ENCODE peak calls at places on chromosomes 5 and 9, in eight cellular contexts. Z is A549, R is cardiac fibroblast, S is GM12878, T is BJ, M is mucosa of descending colon, A is GM13976, X is HFFc6. P is an unnamed sample.

GRCh38 chr5:137032929-137033328 is 466.2 kb downstream of the SPOCK1 start:
- DNase-seq in A (no peak), R (peak; percentile 41), S (no peak), M (no peak), X (no peak), Z (no peak), T (no peak), P (no peak)

GRCh38 chr5:5246736-5247135 is 106.6 kb downstream of the ADAMTS16 start:
- DNase-seq in Z (no peak), M (no peak), T (no peak), X (no peak), S (no peak), A (no peak), R (no peak), P (no peak)

GRCh38 chr9:31390352-31391025 is 994.0 kb upstream of the ACO1 start:
- DNase-seq in A (no peak), R (no peak), X (no peak), S (no peak), Z (no peak), M (no peak), T (no peak), P (no peak)

GRCh38 chr9:14361074-14361473 is 47.1 kb upstream of the NFIB start:
- DNase-seq in X (no peak), T (no peak), A (no peak), R (no peak), M (no peak), Z (no peak), S (no peak), P (no peak)

GRCh38 chr5:107370569-107370968 is 300.2 kb downstream of the EFNA5 start:
- DNase-seq in R (no peak), S (no peak), X (no peak), M (no peak), Z (no peak), A (no peak), T (no peak), P (no peak)

GRCh38 chr9:8432224-8432623 is 632.6 kb upstream of the DMAC1 start:
- DNase-seq in Z (no peak), R (no peak), M (no peak), A (no peak), X (no peak), S (no peak), T (no peak), P (no peak)

GRCh38 chr5:150771034-150771795 is 7.3 kb upstream of the SMIM3 start:
- DNase-seq in Z (no peak), R (no peak), A (no peak), S (no peak), X (no peak), M (no peak), T (no peak), P (no peak)

GRCh38 chr5:165928971-165929370 is 2362.5 kb upstream of the WWC1 start:
- DNase-seq in X (no peak), Z (no peak), A (no peak), M (no peak), T (no peak), R (no peak), S (no peak), P (no peak)

GRCh38 chr5:102663771-102664530 is 91.2 kb upstream of the PAM start:
- DNase-seq in T (no peak), A (no peak), R (no peak), M (no peak), X (peak; percentile 37), Z (no peak), S (no peak), P (no peak)

GRCh38 chr5:173764321-173765029 is 123.7 kb upstream of the CPEB4 start:
- DNase-seq in S (no peak), T (peak; percentile 71), R (peak; percentile 95), A (no peak), Z (peak; percentile 95), X (peak; percentile 95), M (peak; percentile 52), P (no peak)

GRCh38 chr9:135083241-135083810 is 4.1 kb upstream of the OLFM1 start:
- DNase-seq in M (no peak), Z (no peak), S (no peak), X (no peak), T (no peak), R (no peak), A (no peak), P (no peak)

GRCh38 chr9:91379461-91379860 is 17.7 kb upstream of the AUH start:
- DNase-seq in A (no peak), M (no peak), Z (no peak), X (no peak), S (no peak), R (peak; percentile 50), T (no peak), P (no peak)

GRCh38 chr5:146130440-146131045 is 25.2 kb upstream of the PLAC8L1 start:
- DNase-seq in Z (peak; percentile 23), R (peak; percentile 64), M (no peak), S (no peak), T (no peak), A (no peak), X (peak; percentile 31), P (no peak)

GRCh38 chr5:102911973-102912372 is 156.9 kb downstream of the PAM start:
- DNase-seq in R (peak; percentile 70), M (no peak), A (no peak), Z (peak; percentile 4), T (peak; percentile 19), S (no peak), X (peak; percentile 70), P (no peak)

GRCh38 chr9:35193762-35194161 is 32.0 kb downstream of the UNC13B start:
- DNase-seq in A (no peak), R (peak; percentile 2), Z (no peak), T (no peak), M (no peak), S (no peak), X (no peak), P (no peak)

GRCh38 chr5:78076351-78076750 is 218.1 kb downstream of the AP3B1 start:
- DNase-seq in M (no peak), Z (no peak), A (no peak), T (no peak), X (no peak), S (no peak), R (no peak), P (no peak)

GRCh38 chr9:93452710-93453046 is 703 bp downstream of the FAM120AOS start:
- DNase-seq in R (no peak), S (no peak), X (no peak), A (no peak), Z (no peak), T (no peak), M (peak; percentile 43), P (no peak)

GRCh38 chr5:44603496-44604272 is 205.1 kb upstream of the MRPS30 start:
- DNase-seq in A (no peak), T (no peak), R (no peak), Z (peak; percentile 3), M (no peak), S (no peak), X (no peak), P (no peak)
- TF ChIP-seq CTCF in A (peak; percentile 5), T (no peak), R (no peak), Z (no peak), M (no peak), S (peak; percentile 11), X (no peak), P (peak; percentile 36)

GRCh38 chr9:115013998-115014397 is 83.6 kb upstream of the TNFSF8 start:
- DNase-seq in M (peak; percentile 59), S (no peak), T (no peak), Z (peak; percentile 79), R (peak; percentile 80), A (peak; percentile 66), X (peak; percentile 66), P (peak; percentile 64)

GRCh38 chr9:115016369-115016768 is 86.0 kb upstream of the TNFSF8 start:
- DNase-seq in R (no peak), Z (no peak), S (no peak), A (no peak), M (peak; percentile 22), T (no peak), X (no peak), P (no peak)

GRCh38 chr9:115014438-115014837 is 84.0 kb upstream of the TNFSF8 start:
- DNase-seq in A (no peak), Z (no peak), M (no peak), T (no peak), X (no peak), R (no peak), S (no peak), P (no peak)

GRCh38 chr9:115012476-115012875 is 82.1 kb upstream of the TNFSF8 start:
- DNase-seq in S (no peak), R (no peak), T (no peak), Z (no peak), A (no peak), X (no peak), M (no peak), P (no peak)

DNA sequence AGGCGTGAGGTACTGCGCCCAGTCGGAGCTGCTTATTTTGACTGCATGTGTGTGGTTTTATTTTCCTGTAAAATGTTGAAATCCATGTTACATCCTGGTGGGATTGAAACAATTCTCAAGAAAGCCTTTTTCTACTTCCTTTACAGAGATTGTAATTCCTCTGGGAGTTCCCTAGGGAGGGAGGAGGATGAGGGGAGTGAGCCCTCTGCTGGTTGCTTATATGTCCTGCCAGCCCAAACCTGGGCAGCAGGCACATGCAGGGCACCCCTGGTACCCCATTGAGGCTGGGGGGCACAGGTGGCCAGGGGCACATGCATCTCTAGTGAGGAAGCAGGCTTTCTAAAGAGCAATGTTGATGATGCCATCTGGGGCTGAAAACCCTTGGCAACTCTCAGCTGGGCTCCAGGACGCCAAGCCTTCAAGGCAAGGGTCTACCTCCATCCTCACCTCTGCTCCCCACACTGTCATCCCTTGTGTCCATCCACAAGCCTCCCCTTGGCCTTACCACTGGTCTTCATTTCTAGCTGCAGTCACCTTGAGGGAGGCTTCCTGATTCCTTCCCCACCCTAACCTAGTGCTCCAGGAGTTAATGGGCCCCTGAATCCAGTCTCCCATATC is 84.7 kb upstream of the TNFSF8 start:
- DNase-seq in R (peak; percentile 76), S (no peak), Z (peak; percentile 64), T (no peak), M (peak; percentile 56), X (peak; percentile 40), A (no peak), P (no peak)
- TF ChIP-seq CTCF in R (peak; percentile 73), S (peak; percentile 47), Z (peak; percentile 66), T (peak; percentile 88), M (no peak), X (peak; percentile 90), A (peak; percentile 49), P (peak; percentile 59)

GRCh38 chr5:13478831-13479465 is 465.5 kb downstream of the DNAH5 start:
- DNase-seq in M (peak; percentile 3), Z (peak; percentile 50), X (peak; percentile 17), A (peak; percentile 13), S (no peak), T (no peak), R (no peak), P (peak; percentile 36)
- TF ChIP-seq CTCF in M (no peak), Z (peak; percentile 58), X (peak; percentile 71), A (no peak), S (peak; percentile 44), T (peak; percentile 51), R (peak; percentile 45), P (peak; percentile 51)

GRCh38 chr5:170603578-170604565 is 100.1 kb downstream of the KCNIP1 start:
- DNase-seq in T (no peak), M (peak; percentile 49), A (peak; percentile 78), S (no peak), Z (peak; percentile 58), X (peak; percentile 4), R (peak; percentile 56), P (peak; percentile 71)
- TF ChIP-seq CTCF in T (peak; percentile 59), M (peak; percentile 38), A (peak; percentile 46), S (peak; percentile 56), Z (peak; percentile 57), X (peak; percentile 81), R (peak; percentile 71), P (peak; percentile 64)